ENCODE peak calls at places on chromosomes 2 and 18, in ten cellular contexts. One of them, this sample, is unnamed.

GRCh38 chr2:188292446-188293239 is 969 bp downstream of the GULP1 start:
- DNase-seq in neuronal stem cell: peak; percentile 77
- DNase-seq in AG04450: peak; percentile 68
- DNase-seq in MM.1S: no peak
- DNase-seq in cardiac fibroblast: peak; percentile 84
- DNase-seq in CD8-positive, alpha-beta memory T cell: no peak
- DNase-seq in GM12864: no peak
- DNase-seq in thoracic aorta: peak; percentile 70
- DNase-seq in naive thymus-derived CD4-positive, alpha-beta T cell: no peak
- DNase-seq in mucosa of descending colon: peak; percentile 80
- DNase-seq in this sample: peak; percentile 80

GRCh38 chr18:48872234-48873145 is 78.3 kb downstream of the SMAD7 start:
- DNase-seq in cardiac fibroblast: peak; percentile 82
- DNase-seq in thoracic aorta: no peak
- DNase-seq in neuronal stem cell: no peak
- DNase-seq in mucosa of descending colon: no peak
- DNase-seq in naive thymus-derived CD4-positive, alpha-beta T cell: no peak
- DNase-seq in AG04450: no peak
- DNase-seq in MM.1S: no peak
- DNase-seq in CD8-positive, alpha-beta memory T cell: no peak
- DNase-seq in GM12864: no peak
- DNase-seq in this sample: peak; percentile 68

GRCh38 chr2:154013514-154013913 is 141.8 kb downstream of the GALNT13 start:
- DNase-seq in AG04450: no peak
- DNase-seq in neuronal stem cell: no peak
- DNase-seq in mucosa of descending colon: no peak
- DNase-seq in CD8-positive, alpha-beta memory T cell: no peak
- DNase-seq in GM12864: no peak
- DNase-seq in MM.1S: no peak
- DNase-seq in cardiac fibroblast: no peak
- DNase-seq in thoracic aorta: no peak
- DNase-seq in naive thymus-derived CD4-positive, alpha-beta T cell: no peak
- DNase-seq in this sample: no peak

GRCh38 chr2:240202616-240203015 is 62.2 kb upstream of the OTOS start:
- DNase-seq in naive thymus-derived CD4-positive, alpha-beta T cell: no peak
- DNase-seq in MM.1S: no peak
- DNase-seq in mucosa of descending colon: no peak
- DNase-seq in cardiac fibroblast: no peak
- DNase-seq in neuronal stem cell: no peak
- DNase-seq in CD8-positive, alpha-beta memory T cell: no peak
- DNase-seq in AG04450: no peak
- DNase-seq in GM12864: no peak
- DNase-seq in thoracic aorta: no peak
- DNase-seq in this sample: no peak

GRCh38 chr2:174835797-174836255 is 71.6 kb upstream of the CHRNA1 start:
- DNase-seq in thoracic aorta: no peak
- DNase-seq in neuronal stem cell: no peak
- DNase-seq in naive thymus-derived CD4-positive, alpha-beta T cell: no peak
- DNase-seq in CD8-positive, alpha-beta memory T cell: no peak
- DNase-seq in AG04450: peak; percentile 86
- DNase-seq in cardiac fibroblast: peak; percentile 94
- DNase-seq in MM.1S: no peak
- DNase-seq in mucosa of descending colon: no peak
- DNase-seq in GM12864: no peak
- DNase-seq in this sample: peak; percentile 99

GRCh38 chr2:180334514-180334913 is 327.4 kb upstream of the CWC22 start:
- DNase-seq in MM.1S: peak; percentile 12
- DNase-seq in cardiac fibroblast: no peak
- DNase-seq in neuronal stem cell: no peak
- DNase-seq in AG04450: no peak
- DNase-seq in CD8-positive, alpha-beta memory T cell: no peak
- DNase-seq in GM12864: peak; percentile 44
- DNase-seq in thoracic aorta: no peak
- DNase-seq in naive thymus-derived CD4-positive, alpha-beta T cell: no peak
- DNase-seq in mucosa of descending colon: no peak
- DNase-seq in this sample: no peak

GRCh38 chr2:129801575-129801974 is 177.9 kb upstream of the RAB6C start:
- DNase-seq in neuronal stem cell: no peak
- DNase-seq in AG04450: no peak
- DNase-seq in CD8-positive, alpha-beta memory T cell: no peak
- DNase-seq in naive thymus-derived CD4-positive, alpha-beta T cell: no peak
- DNase-seq in thoracic aorta: no peak
- DNase-seq in cardiac fibroblast: peak; percentile 3
- DNase-seq in mucosa of descending colon: no peak
- DNase-seq in MM.1S: no peak
- DNase-seq in GM12864: no peak
- DNase-seq in this sample: peak; percentile 88

GRCh38 chr2:120219766-120220165 is 3.4 kb downstream of the TMEM185B start:
- DNase-seq in AG04450: no peak
- DNase-seq in CD8-positive, alpha-beta memory T cell: no peak
- DNase-seq in neuronal stem cell: no peak
- DNase-seq in GM12864: no peak
- DNase-seq in thoracic aorta: no peak
- DNase-seq in cardiac fibroblast: no peak
- DNase-seq in naive thymus-derived CD4-positive, alpha-beta T cell: no peak
- DNase-seq in MM.1S: no peak
- DNase-seq in mucosa of descending colon: no peak
- DNase-seq in this sample: no peak

GRCh38 chr2:100399714-100400113 is 17.8 kb downstream of the CHST10 start:
- DNase-seq in cardiac fibroblast: no peak
- DNase-seq in naive thymus-derived CD4-positive, alpha-beta T cell: no peak
- DNase-seq in AG04450: no peak
- DNase-seq in thoracic aorta: no peak
- DNase-seq in CD8-positive, alpha-beta memory T cell: no peak
- DNase-seq in MM.1S: no peak
- DNase-seq in GM12864: no peak
- DNase-seq in neuronal stem cell: no peak
- DNase-seq in mucosa of descending colon: no peak
- DNase-seq in this sample: no peak

GRCh38 chr2:178514664-178515063 is 34.4 kb downstream of the PLEKHA3 start:
- DNase-seq in naive thymus-derived CD4-positive, alpha-beta T cell: no peak
- DNase-seq in AG04450: no peak
- DNase-seq in CD8-positive, alpha-beta memory T cell: no peak
- DNase-seq in thoracic aorta: no peak
- DNase-seq in cardiac fibroblast: peak; percentile 76
- DNase-seq in neuronal stem cell: no peak
- DNase-seq in mucosa of descending colon: no peak
- DNase-seq in MM.1S: no peak
- DNase-seq in GM12864: no peak
- DNase-seq in this sample: peak; percentile 88

GRCh38 chr2:109188485-109188868 is 59.5 kb downstream of the SH3RF3 start:
- DNase-seq in naive thymus-derived CD4-positive, alpha-beta T cell: no peak
- DNase-seq in neuronal stem cell: no peak
- DNase-seq in mucosa of descending colon: no peak
- DNase-seq in MM.1S: no peak
- DNase-seq in AG04450: no peak
- DNase-seq in thoracic aorta: no peak
- DNase-seq in GM12864: no peak
- DNase-seq in CD8-positive, alpha-beta memory T cell: no peak
- DNase-seq in cardiac fibroblast: no peak
- DNase-seq in this sample: no peak

GRCh38 chr18:25805939-25806338 is 284.5 kb downstream of the SS18 start:
- DNase-seq in GM12864: no peak
- DNase-seq in MM.1S: no peak
- DNase-seq in cardiac fibroblast: no peak
- DNase-seq in neuronal stem cell: no peak
- DNase-seq in thoracic aorta: no peak
- DNase-seq in mucosa of descending colon: no peak
- DNase-seq in CD8-positive, alpha-beta memory T cell: no peak
- DNase-seq in AG04450: no peak
- DNase-seq in naive thymus-derived CD4-positive, alpha-beta T cell: no peak
- DNase-seq in this sample: peak; percentile 66

GRCh38 chr2:216636570-216637450 is 3.6 kb downstream of the IGFBP2 start:
- DNase-seq in GM12864: no peak
- DNase-seq in mucosa of descending colon: peak; percentile 82
- DNase-seq in CD8-positive, alpha-beta memory T cell: no peak
- DNase-seq in MM.1S: no peak
- DNase-seq in thoracic aorta: no peak
- DNase-seq in naive thymus-derived CD4-positive, alpha-beta T cell: no peak
- DNase-seq in AG04450: no peak
- DNase-seq in neuronal stem cell: peak; percentile 63
- DNase-seq in cardiac fibroblast: peak; percentile 22
- DNase-seq in this sample: peak; percentile 40

GRCh38 chr2:88658318-88658717 is 31.1 kb upstream of the EIF2AK3 start:
- DNase-seq in cardiac fibroblast: peak; percentile 80
- DNase-seq in CD8-positive, alpha-beta memory T cell: no peak
- DNase-seq in AG04450: no peak
- DNase-seq in mucosa of descending colon: no peak
- DNase-seq in naive thymus-derived CD4-positive, alpha-beta T cell: no peak
- DNase-seq in neuronal stem cell: no peak
- DNase-seq in GM12864: no peak
- DNase-seq in MM.1S: no peak
- DNase-seq in thoracic aorta: no peak
- DNase-seq in this sample: peak; percentile 75
- H3K4me3 ChIP-seq in cardiac fibroblast: no peak overlapping the region
- H3K4me3 ChIP-seq in CD8-positive, alpha-beta memory T cell: no peak overlapping the region
- H3K4me3 ChIP-seq in AG04450: no peak overlapping the region
- H3K4me3 ChIP-seq in mucosa of descending colon: no peak overlapping the region
- H3K4me3 ChIP-seq in naive thymus-derived CD4-positive, alpha-beta T cell: no peak overlapping the region
- H3K4me3 ChIP-seq in neuronal stem cell: no peak overlapping the region
- H3K4me3 ChIP-seq in GM12864: no peak overlapping the region
- H3K4me3 ChIP-seq in MM.1S: no peak overlapping the region
- H3K4me3 ChIP-seq in thoracic aorta: no peak overlapping the region
- H3K4me3 ChIP-seq in this sample: no peak overlapping the region

GRCh38 chr2:107588181-107588580 is 238.5 kb upstream of the RGPD4 start:
- DNase-seq in naive thymus-derived CD4-positive, alpha-beta T cell: no peak
- DNase-seq in thoracic aorta: no peak
- DNase-seq in CD8-positive, alpha-beta memory T cell: no peak
- DNase-seq in GM12864: no peak
- DNase-seq in neuronal stem cell: no peak
- DNase-seq in mucosa of descending colon: no peak
- DNase-seq in cardiac fibroblast: no peak
- DNase-seq in MM.1S: no peak
- DNase-seq in AG04450: no peak
- DNase-seq in this sample: no peak

GRCh38 chr2:107595749-107596148 is 230.9 kb upstream of the RGPD4 start:
- DNase-seq in GM12864: no peak
- DNase-seq in cardiac fibroblast: peak; percentile 76
- DNase-seq in mucosa of descending colon: no peak
- DNase-seq in AG04450: peak; percentile 45
- DNase-seq in MM.1S: no peak
- DNase-seq in thoracic aorta: no peak
- DNase-seq in neuronal stem cell: no peak
- DNase-seq in CD8-positive, alpha-beta memory T cell: no peak
- DNase-seq in naive thymus-derived CD4-positive, alpha-beta T cell: no peak
- DNase-seq in this sample: peak; percentile 87

GRCh38 chr2:107591541-107591940 is 235.2 kb upstream of the RGPD4 start:
- DNase-seq in mucosa of descending colon: no peak
- DNase-seq in CD8-positive, alpha-beta memory T cell: no peak
- DNase-seq in MM.1S: no peak
- DNase-seq in GM12864: no peak
- DNase-seq in cardiac fibroblast: peak; percentile 51
- DNase-seq in neuronal stem cell: no peak
- DNase-seq in AG04450: no peak
- DNase-seq in naive thymus-derived CD4-positive, alpha-beta T cell: no peak
- DNase-seq in thoracic aorta: no peak
- DNase-seq in this sample: peak; percentile 9

GRCh38 chr2:107588960-107589542 is 237.6 kb upstream of the RGPD4 start:
- DNase-seq in GM12864: no peak
- DNase-seq in CD8-positive, alpha-beta memory T cell: no peak
- DNase-seq in naive thymus-derived CD4-positive, alpha-beta T cell: no peak
- DNase-seq in cardiac fibroblast: peak; percentile 45
- DNase-seq in AG04450: no peak
- DNase-seq in thoracic aorta: no peak
- DNase-seq in mucosa of descending colon: no peak
- DNase-seq in MM.1S: no peak
- DNase-seq in neuronal stem cell: no peak
- DNase-seq in this sample: peak; percentile 50

GRCh38 chr2:107592225-107592624 is 234.5 kb upstream of the RGPD4 start:
- DNase-seq in mucosa of descending colon: no peak
- DNase-seq in cardiac fibroblast: no peak
- DNase-seq in AG04450: no peak
- DNase-seq in MM.1S: no peak
- DNase-seq in GM12864: no peak
- DNase-seq in neuronal stem cell: no peak
- DNase-seq in naive thymus-derived CD4-positive, alpha-beta T cell: no peak
- DNase-seq in CD8-positive, alpha-beta memory T cell: no peak
- DNase-seq in thoracic aorta: no peak
- DNase-seq in this sample: no peak
- H3K4me3 ChIP-seq in mucosa of descending colon: no peak overlapping the region
- H3K4me3 ChIP-seq in cardiac fibroblast: no peak overlapping the region
- H3K4me3 ChIP-seq in AG04450: no peak overlapping the region
- H3K4me3 ChIP-seq in MM.1S: no peak overlapping the region
- H3K4me3 ChIP-seq in GM12864: no peak overlapping the region
- H3K4me3 ChIP-seq in neuronal stem cell: no peak overlapping the region
- H3K4me3 ChIP-seq in naive thymus-derived CD4-positive, alpha-beta T cell: no peak overlapping the region
- H3K4me3 ChIP-seq in CD8-positive, alpha-beta memory T cell: no peak overlapping the region
- H3K4me3 ChIP-seq in thoracic aorta: no peak overlapping the region
- H3K4me3 ChIP-seq in this sample: no peak overlapping the region

GRCh38 chr18:75251466-75251865 is 40.9 kb downstream of the TSHZ1 start:
- DNase-seq in mucosa of descending colon: no peak
- DNase-seq in AG04450: no peak
- DNase-seq in cardiac fibroblast: no peak
- DNase-seq in MM.1S: no peak
- DNase-seq in naive thymus-derived CD4-positive, alpha-beta T cell: no peak
- DNase-seq in thoracic aorta: no peak
- DNase-seq in neuronal stem cell: no peak
- DNase-seq in CD8-positive, alpha-beta memory T cell: no peak
- DNase-seq in GM12864: no peak
- DNase-seq in this sample: no peak
- H3K4me3 ChIP-seq in mucosa of descending colon: no peak overlapping the region
- H3K4me3 ChIP-seq in AG04450: no peak overlapping the region
- H3K4me3 ChIP-seq in cardiac fibroblast: no peak overlapping the region
- H3K4me3 ChIP-seq in MM.1S: no peak overlapping the region
- H3K4me3 ChIP-seq in naive thymus-derived CD4-positive, alpha-beta T cell: no peak overlapping the region
- H3K4me3 ChIP-seq in thoracic aorta: no peak overlapping the region
- H3K4me3 ChIP-seq in neuronal stem cell: no peak overlapping the region
- H3K4me3 ChIP-seq in CD8-positive, alpha-beta memory T cell: no peak overlapping the region
- H3K4me3 ChIP-seq in GM12864: no peak overlapping the region
- H3K4me3 ChIP-seq in this sample: no peak overlapping the region

GRCh38 chr2:64650722-64651338 is 2.9 kb downstream of the SERTAD2 start:
- DNase-seq in MM.1S: peak; percentile 4
- DNase-seq in CD8-positive, alpha-beta memory T cell: no peak
- DNase-seq in cardiac fibroblast: no peak
- DNase-seq in thoracic aorta: no peak
- DNase-seq in neuronal stem cell: no peak
- DNase-seq in AG04450: no peak
- DNase-seq in naive thymus-derived CD4-positive, alpha-beta T cell: no peak
- DNase-seq in mucosa of descending colon: peak; percentile 76
- DNase-seq in GM12864: no peak
- DNase-seq in this sample: no peak

GRCh38 chr2:64650257-64650656 is 3.5 kb downstream of the SERTAD2 start:
- DNase-seq in naive thymus-derived CD4-positive, alpha-beta T cell: no peak
- DNase-seq in neuronal stem cell: no peak
- DNase-seq in GM12864: no peak
- DNase-seq in cardiac fibroblast: no peak
- DNase-seq in AG04450: no peak
- DNase-seq in thoracic aorta: no peak
- DNase-seq in CD8-positive, alpha-beta memory T cell: no peak
- DNase-seq in mucosa of descending colon: no peak
- DNase-seq in MM.1S: no peak
- DNase-seq in this sample: no peak

GRCh38 chr2:64651590-64651989 is 2.1 kb downstream of the SERTAD2 start:
- DNase-seq in neuronal stem cell: no peak
- DNase-seq in MM.1S: no peak
- DNase-seq in AG04450: no peak
- DNase-seq in mucosa of descending colon: no peak
- DNase-seq in cardiac fibroblast: no peak
- DNase-seq in CD8-positive, alpha-beta memory T cell: no peak
- DNase-seq in thoracic aorta: no peak
- DNase-seq in GM12864: no peak
- DNase-seq in naive thymus-derived CD4-positive, alpha-beta T cell: no peak
- DNase-seq in this sample: no peak

GRCh38 chr2:64649626-64650025 is 4.1 kb downstream of the SERTAD2 start:
- DNase-seq in thoracic aorta: no peak
- DNase-seq in cardiac fibroblast: no peak
- DNase-seq in naive thymus-derived CD4-positive, alpha-beta T cell: no peak
- DNase-seq in AG04450: no peak
- DNase-seq in MM.1S: peak; percentile 5
- DNase-seq in mucosa of descending colon: peak; percentile 51
- DNase-seq in neuronal stem cell: no peak
- DNase-seq in CD8-positive, alpha-beta memory T cell: no peak
- DNase-seq in GM12864: no peak
- DNase-seq in this sample: no peak

GRCh38 chr2:64649013-64649484 is 4.7 kb downstream of the SERTAD2 start:
- DNase-seq in CD8-positive, alpha-beta memory T cell: no peak
- DNase-seq in naive thymus-derived CD4-positive, alpha-beta T cell: no peak
- DNase-seq in AG04450: no peak
- DNase-seq in GM12864: no peak
- DNase-seq in MM.1S: peak; percentile 5
- DNase-seq in mucosa of descending colon: peak; percentile 55
- DNase-seq in cardiac fibroblast: no peak
- DNase-seq in neuronal stem cell: no peak
- DNase-seq in thoracic aorta: no peak
- DNase-seq in this sample: no peak
- H3K4me3 ChIP-seq in CD8-positive, alpha-beta memory T cell: no peak overlapping the region
- H3K4me3 ChIP-seq in naive thymus-derived CD4-positive, alpha-beta T cell: no peak overlapping the region
- H3K4me3 ChIP-seq in AG04450: no peak overlapping the region
- H3K4me3 ChIP-seq in GM12864: no peak overlapping the region
- H3K4me3 ChIP-seq in MM.1S: no peak overlapping the region
- H3K4me3 ChIP-seq in mucosa of descending colon: no peak overlapping the region
- H3K4me3 ChIP-seq in cardiac fibroblast: no peak overlapping the region
- H3K4me3 ChIP-seq in neuronal stem cell: no peak overlapping the region
- H3K4me3 ChIP-seq in thoracic aorta: no peak overlapping the region
- H3K4me3 ChIP-seq in this sample: no peak overlapping the region

This sample was measured in fibroblast of mammary gland.